ENCODE peak calls at places on chromosome 15, in six cellular contexts. W is IMR-90, X is HepG2, T is GM12878, K is H1, G is K562. V is an unnamed sample.

GRCh38 chr15:38069506-38069905 is 135.1 kb downstream of the TMCO5A start:
- DNase-seq in X (no peak), T (no peak), G (no peak), W (peak), K (no peak), V (peak)

GRCh38 chr15:70555713-70556112 is 207.6 kb downstream of the UACA start:
- DNase-seq in W (no peak), T (no peak), X (no peak), G (no peak), K (no peak), V (no peak)

GRCh38 chr15:99014803-99015676 is 7.4 kb upstream of the PGPEP1L start:
- DNase-seq in T (no peak), X (peak), G (peak), K (peak), W (peak), V (peak)

GRCh38 chr15:22902046-22902445 is 63.6 kb downstream of the NIPA2 start:
- DNase-seq in T (no peak), K (no peak), W (no peak), G (no peak), X (no peak), V (no peak)

GRCh38 chr15:90583471-90584252 is 53.9 kb downstream of the CRTC3 start:
- DNase-seq in G (no peak), X (no peak), K (peak), W (no peak), T (no peak), V (no peak)

GRCh38 chr15:99387769-99388168 is 136.5 kb downstream of the LRRC28 start:
- DNase-seq in T (no peak), W (no peak), X (no peak), K (no peak), G (no peak), V (no peak)

GRCh38 chr15:72197460-72198409 is at the start of gene GRAMD2A:
- DNase-seq in T (no peak), W (no peak), K (peak), G (no peak), X (no peak), V (peak)

GRCh38 chr15:63331456-63331855 is 50.2 kb downstream of the CA12 start:
- DNase-seq in G (no peak), X (no peak), W (peak), T (no peak), K (no peak), V (no peak)

GRCh38 chr15:75229191-75230015 is 27.7 kb downstream of the C15orf39 start:
- DNase-seq in T (no peak), W (peak), G (no peak), K (no peak), X (no peak), V (no peak)

GRCh38 chr15:67947254-67948039 is 106.7 kb upstream of the PIAS1 start:
- DNase-seq in K (no peak), G (no peak), X (peak), T (no peak), W (no peak), V (no peak)

GRCh38 chr15:55742927-55743614 is at the start of gene PRTG:
- DNase-seq in X (peak), K (no peak), T (no peak), G (peak), W (peak), V (peak)

GRCh38 chr15:34610388-34610787 is 26.9 kb upstream of the GOLGA8B start:
- DNase-seq in W (peak), K (no peak), T (no peak), X (no peak), G (no peak), V (no peak)

GRCh38 chr15:71800835-71801745 is 9.3 kb upstream of the NR2E3 start:
- DNase-seq in W (peak), G (peak), K (peak), T (no peak), X (peak), V (peak)

GRCh38 chr15:27127834-27128570 is 157.0 kb downstream of the GABRG3 start:
- DNase-seq in T (no peak), K (no peak), W (no peak), G (peak), X (no peak), V (no peak)

GRCh38 chr15:99509686-99510461 is 55.9 kb upstream of the MEF2A start:
- DNase-seq in K (no peak), T (no peak), G (no peak), W (no peak), X (no peak), V (no peak)

GRCh38 chr15:60379466-60380274 is 18.1 kb downstream of the ANXA2 start:
- DNase-seq in W (peak), X (peak), K (no peak), G (no peak), T (no peak), V (no peak)

GRCh38 chr15:57079446-57079845 is 161.0 kb downstream of the TCF12 start:
- DNase-seq in W (no peak), G (no peak), K (no peak), X (no peak), T (no peak), V (no peak)

GRCh38 chr15:27934782-27935181 is 164.3 kb downstream of the OCA2 start:
- DNase-seq in T (no peak), G (no peak), K (no peak), W (no peak), X (no peak), V (no peak)

GRCh38 chr15:77815015-77815414 is 182.3 kb upstream of the LINGO1 start:
- DNase-seq in K (no peak), X (no peak), G (no peak), T (no peak), W (no peak), V (no peak)

GRCh38 chr15:53586815-53587214 is 172.6 kb downstream of the WDR72 start:
- DNase-seq in G (peak), K (peak), X (peak), T (no peak), W (no peak), V (peak)

GRCh38 chr15:33132722-33133345 is 61.7 kb downstream of the FMN1 start:
- DNase-seq in X (peak), G (peak), W (peak), K (peak), T (no peak), V (peak)
- TF ChIP-seq CTCF in X (peak), G (peak), W (peak), K (no peak), T (peak), V (peak)

GRCh38 chr15:86588413-86588812 is 508.7 kb downstream of the AGBL1 start:
- DNase-seq in K (no peak), W (no peak), X (no peak), T (no peak), G (no peak), V (no peak)
- H2AFZ ChIP-seq in K (peak), W (no peak), X (no peak), T (no peak), G (no peak), V (no peak)

GRCh38 chr15:62063851-62064635 is 2.7 kb upstream of the C2CD4A start:
- DNase-seq in K (no peak), T (no peak), X (no peak), G (no peak), W (no peak), V (no peak)
- TF ChIP-seq USF2 in K (no peak), T (no peak), X (no peak), G (no peak), W (no peak), V (no peak)

GRCh38 chr15:69474846-69475455 is 22.3 kb downstream of the RPLP1 start:
- DNase-seq in W (peak), G (no peak), K (no peak), X (no peak), T (no peak), V (no peak)
- TF ChIP-seq CTCF in W (peak), G (no peak), K (no peak), X (no peak), T (no peak), V (no peak)